ENCODE peak calls at places on chromosomes 4 and X, in seven cellular contexts. T is H1, Q is H9, V is IMR-90, Z is mesenchymal stem cell, J is mesendoderm, O is trophoblast cell. W is an unnamed sample.

GRCh38 chr4:74539043-74539790 is 94.3 kb downstream of the AREG start:
- DNase-seq in Z (no peak), J (no peak), V (no peak), Q (no peak), T (no peak), O (no peak), W (no peak)

GRCh38 chr4:189301692-189302091 is 639.0 kb upstream of the FRG1 start:
- DNase-seq in J (no peak), T (no peak), Q (no peak), V (no peak), Z (no peak), O (no peak), W (no peak)

GRCh38 chr4:83046693-83047473 is 11.9 kb downstream of the COPS4 start:
- DNase-seq in V (no peak), Z (no peak), J (no peak), Q (no peak), O (no peak), T (no peak), W (no peak)

GRCh38 chrX:120468071-120468470 is 1.0 kb downstream of the LAMP2 start:
- DNase-seq in J (no peak), T (no peak), O (no peak), V (no peak), Q (no peak), Z (peak; percentile 6), W (no peak)

GRCh38 chr4:77820836-77821561 is 1.8 kb upstream of the CNOT6L start:
- DNase-seq in J (no peak), O (peak; percentile 11), V (no peak), T (no peak), Z (no peak), Q (no peak), W (no peak)

GRCh38 chr4:172998527-172999469 is 169.8 kb upstream of the GALNT7 start:
- DNase-seq in O (no peak), J (peak; percentile 25), V (peak; percentile 79), Q (no peak), T (no peak), Z (peak; percentile 53), W (no peak)

GRCh38 chrX:130114141-130114561 is 3.9 kb upstream of the ELF4 start:
- DNase-seq in Q (no peak), J (no peak), V (peak; percentile 19), T (no peak), O (no peak), Z (no peak), W (no peak)

GRCh38 chr4:7327341-7327885 is 107.3 kb downstream of the PSAPL1 start:
- DNase-seq in O (no peak), J (no peak), T (no peak), V (no peak), Z (no peak), Q (no peak), W (no peak)

GRCh38 chr4:168886361-168886760 is 123.7 kb downstream of the CBR4 start:
- DNase-seq in J (peak; percentile 80), O (peak; percentile 75), Z (peak; percentile 70), T (no peak), V (peak; percentile 81), Q (no peak), W (no peak)

GRCh38 chrX:119417842-119418241 is 18.7 kb downstream of the SLC25A43 start:
- DNase-seq in J (peak; percentile 15), V (no peak), T (no peak), Q (no peak), O (no peak), Z (no peak), W (peak; percentile 5)

GRCh38 chr4:31194823-31195222 is 474.7 kb downstream of the PCDH7 start:
- DNase-seq in T (no peak), V (no peak), O (no peak), Z (no peak), J (no peak), Q (no peak), W (no peak)

GRCh38 chrX:31714797-31715196 is 643.0 kb upstream of the FTHL17 start:
- DNase-seq in V (no peak), T (no peak), Q (no peak), J (no peak), Z (no peak), O (no peak), W (no peak)

GRCh38 chrX:46686003-46686645 is 72.8 kb downstream of the SLC9A7 start:
- DNase-seq in V (peak; percentile 41), J (peak; percentile 38), Q (peak; percentile 32), Z (peak; percentile 40), T (no peak), O (peak; percentile 61), W (peak; percentile 32)

GRCh38 chrX:108268434-108269080 is 169.7 kb downstream of the COL4A6 start:
- DNase-seq in V (no peak), Q (no peak), T (no peak), Z (no peak), J (no peak), O (no peak), W (no peak)

GRCh38 chrX:40615976-40616375 is 7.3 kb upstream of the MPC1L start:
- DNase-seq in Z (no peak), J (no peak), V (no peak), O (no peak), T (no peak), Q (no peak), W (no peak)

GRCh38 chr4:155025762-155026457 is 182.5 kb upstream of the NPY2R start:
- DNase-seq in O (peak; percentile 33), V (no peak), T (peak; percentile 38), Q (peak; percentile 79), Z (no peak), J (peak; percentile 91), W (peak; percentile 48)

GRCh38 chrX:115968436-115969252 is 201.9 kb upstream of the AGTR2 start:
- DNase-seq in T (peak; percentile 82), V (no peak), O (peak; percentile 5), J (peak; percentile 96), Z (peak; percentile 66), Q (peak; percentile 97), W (peak; percentile 26)

GRCh38 chrX:23382572-23382971 is 47.9 kb downstream of the PTCHD1 start:
- DNase-seq in Q (no peak), O (no peak), T (no peak), Z (no peak), J (no peak), V (no peak), W (no peak)

GRCh38 chr4:99817310-99817885 is 771 bp downstream of the DAPP1 start:
- DNase-seq in O (peak; percentile 94), V (no peak), Q (no peak), T (no peak), Z (no peak), J (no peak), W (no peak)

GRCh38 chr4:153291562-153291961 is 52.9 kb upstream of the MND1 start:
- DNase-seq in T (no peak), Z (no peak), V (no peak), Q (no peak), J (no peak), O (no peak), W (no peak)

GRCh38 chrX:149837167-149837566 is 43.8 kb upstream of the MAGEA8 start:
- DNase-seq in Z (no peak), Q (no peak), T (no peak), V (no peak), O (no peak), J (no peak), W (no peak)

GRCh38 chrX:149827254-149827653 is 45.5 kb downstream of the MAGEA9 start:
- DNase-seq in T (no peak), Q (no peak), V (no peak), Z (no peak), J (no peak), O (no peak), W (no peak)

GRCh38 chrX:149830192-149830873 is 48.6 kb downstream of the MAGEA9 start:
- DNase-seq in V (peak; percentile 17), T (no peak), Z (peak; percentile 47), J (peak; percentile 92), Q (peak; percentile 79), O (no peak), W (peak; percentile 45)

GRCh38 chrX:149829751-149830191 is 48.0 kb downstream of the MAGEA9 start:
- DNase-seq in Q (no peak), V (peak; percentile 24), J (peak; percentile 92), Z (peak; percentile 44), O (no peak), T (no peak), W (peak; percentile 4)

DNA sequence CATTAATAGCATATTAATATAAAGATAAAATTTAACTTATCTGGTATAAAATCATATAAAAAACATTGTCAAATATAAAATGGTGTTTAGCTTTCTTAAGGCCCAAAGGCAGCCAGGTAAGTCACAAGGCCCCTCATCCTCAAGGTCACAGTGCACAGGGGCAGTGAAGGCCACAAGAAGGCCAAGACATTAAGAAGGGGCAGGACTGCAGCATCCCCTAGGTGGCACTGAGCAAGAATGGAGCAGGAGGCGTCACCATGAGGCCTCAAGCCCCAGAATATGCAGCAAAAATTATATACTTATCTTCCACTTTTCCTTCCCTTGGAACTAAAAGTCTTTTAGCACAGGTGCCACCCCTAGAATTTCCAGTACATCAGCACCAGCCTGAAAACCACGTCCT is 49.5 kb upstream of the MAGEA8 start:
- DNase-seq in T (no peak), V (no peak), Q (no peak), J (peak; percentile 44), O (no peak), Z (no peak), W (no peak)
- H2BK120ac ChIP-seq in T (no peak overlapping the region), V (no peak overlapping the region), Q (no peak overlapping the region), J (no peak overlapping the region), O (no peak overlapping the region), Z (no peak overlapping the region), W (no peak overlapping the region)

DNA sequence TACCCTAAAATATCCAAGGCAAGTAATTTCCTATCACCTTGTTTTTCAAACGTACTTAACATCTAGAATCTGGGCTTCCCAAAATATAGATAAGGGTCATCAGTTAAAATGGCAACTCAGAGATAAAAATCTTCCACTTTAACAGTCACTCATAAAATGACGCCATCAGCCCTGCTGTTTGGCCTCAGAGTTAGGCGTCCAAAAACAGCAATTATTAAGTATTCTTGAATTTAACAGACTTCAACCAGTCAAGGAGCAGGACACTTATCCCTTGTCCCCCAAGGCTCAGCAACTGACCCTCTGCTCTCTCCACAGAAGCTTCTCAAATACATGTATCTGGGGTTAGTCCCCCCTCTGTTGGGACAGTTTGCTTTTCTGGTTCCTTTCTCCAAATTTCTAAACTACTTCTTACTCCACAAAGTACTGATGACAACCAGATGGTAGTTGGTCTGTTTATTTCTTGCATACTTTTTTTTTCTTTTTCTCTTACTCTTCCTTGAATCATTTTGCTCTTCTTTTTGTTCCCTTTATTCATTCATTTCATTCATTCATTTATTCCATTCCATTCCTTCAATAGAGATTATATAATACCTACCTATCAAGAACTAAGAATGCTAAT is 54.4 kb downstream of the SOD3 start:
- DNase-seq in Z (peak; percentile 18), O (no peak), V (peak; percentile 26), T (no peak), J (no peak), Q (no peak), W (no peak)
- H2BK5ac ChIP-seq in Z (no peak overlapping the region), O (no peak overlapping the region), V (no peak overlapping the region), T (no peak overlapping the region), J (no peak overlapping the region), Q (no peak overlapping the region), W (no peak overlapping the region)

GRCh38 chr4:47733506-47733905 is 104.4 kb downstream of the CORIN start:
- DNase-seq in T (no peak), Z (peak; percentile 59), V (peak; percentile 7), J (no peak), Q (no peak), O (no peak), W (no peak)
- H2BK120ac ChIP-seq in T (no peak overlapping the region), Z (no peak overlapping the region), V (no peak overlapping the region), J (no peak overlapping the region), Q (no peak overlapping the region), O (no peak overlapping the region), W (no peak overlapping the region)

GRCh38 chr4:54930226-54930625 is 195.2 kb downstream of the KDR start:
- DNase-seq in T (no peak), V (peak; percentile 31), Q (no peak), J (no peak), Z (no peak), O (peak; percentile 69), W (no peak)

GRCh38 chr4:54929459-54929858 is 195.9 kb downstream of the KDR start:
- DNase-seq in O (no peak), Z (no peak), T (no peak), Q (no peak), V (no peak), J (no peak), W (no peak)

GRCh38 chr4:54924891-54925290 is 200.5 kb downstream of the KDR start:
- DNase-seq in Z (no peak), V (no peak), T (no peak), Q (no peak), O (no peak), J (no peak), W (no peak)
- H2BK5ac ChIP-seq in Z (no peak overlapping the region), V (no peak overlapping the region), T (no peak overlapping the region), Q (no peak overlapping the region), O (no peak overlapping the region), J (no peak overlapping the region), W (no peak overlapping the region)